ENCODE peak calls at places on chromosomes 11 and 22, in five cellular contexts. Q, G, D, O and S are unnamed samples.

GRCh38 chr11:9784602-9785315 is 120.9 kb downstream of the SWAP70 start:
- DNase-seq in Q (no peak), G (no peak), D (no peak), O (peak), S (no peak)

GRCh38 chr11:93933230-93933629 is 82.8 kb upstream of the VSTM5 start:
- DNase-seq in Q (no peak), G (no peak), D (no peak), O (peak), S (no peak)

GRCh38 chr11:45927684-45928413 is 5.4 kb downstream of the LARGE2 start:
- DNase-seq in Q (no peak), G (no peak), D (no peak), O (no peak), S (no peak)

GRCh38 chr22:46319319-46319718 is 16.2 kb upstream of the TRMU start:
- DNase-seq in Q (no peak), G (no peak), D (no peak), O (no peak), S (no peak)

GRCh38 chr11:128839081-128839480 is 28.0 kb downstream of the KCNJ1 start:
- DNase-seq in Q (no peak), G (no peak), D (no peak), O (no peak), S (no peak)

GRCh38 chr11:45919806-45920530 is 2.3 kb upstream of the PEX16 start:
- DNase-seq in Q (no peak), G (no peak), D (peak), O (no peak), S (no peak)

GRCh38 chr11:66316849-66317251 is at the start of gene CD248:
- DNase-seq in Q (peak), G (no peak), D (peak), O (no peak), S (peak)

GRCh38 chr11:108115495-108116140 is 5.7 kb upstream of the ACAT1 start:
- DNase-seq in Q (peak), G (peak), D (peak), O (no peak), S (peak)

GRCh38 chr11:76445122-76446084 is 585 bp downstream of the EMSY start:
- DNase-seq in Q (peak), G (peak), D (peak), O (peak), S (peak)

GRCh38 chr11:110524227-110524626 is 94.5 kb downstream of the FDX1 start:
- DNase-seq in Q (no peak), G (no peak), D (no peak), O (no peak), S (no peak)

GRCh38 chr11:10436224-10436623 is 18.8 kb upstream of the AMPD3 start:
- DNase-seq in Q (no peak), G (no peak), D (no peak), O (no peak), S (no peak)

GRCh38 chr22:28900379-28900778 is 17.0 kb downstream of the ZNRF3 start:
- DNase-seq in Q (no peak), G (no peak), D (no peak), O (no peak), S (no peak)

GRCh38 chr22:44338183-44338812 is 25.5 kb upstream of the SHISAL1 start:
- DNase-seq in Q (no peak), G (no peak), D (peak), O (no peak), S (no peak)

GRCh38 chr11:75346912-75347647 is 4.4 kb downstream of the ARRB1 start:
- DNase-seq in Q (no peak), G (no peak), D (no peak), O (no peak), S (no peak)

GRCh38 chr22:50115693-50116092 is 25.9 kb downstream of the MOV10L1 start:
- DNase-seq in Q (no peak), G (no peak), D (no peak), O (no peak), S (no peak)

GRCh38 chr22:50118557-50119168 is 28.9 kb downstream of the MOV10L1 start:
- DNase-seq in Q (no peak), G (peak), D (peak), O (peak), S (peak)

GRCh38 chr22:50119169-50119767 is 29.5 kb downstream of the MOV10L1 start:
- DNase-seq in Q (no peak), G (no peak), D (no peak), O (no peak), S (no peak)

GRCh38 chr22:50118129-50118528 is 28.3 kb downstream of the MOV10L1 start:
- DNase-seq in Q (no peak), G (no peak), D (no peak), O (no peak), S (no peak)

GRCh38 chr22:50117168-50117762 is 27.5 kb downstream of the MOV10L1 start:
- DNase-seq in Q (no peak), G (no peak), D (no peak), O (peak), S (no peak)
- TF ChIP-seq POLR2A in Q (no peak), G (no peak), D (no peak), O (peak), S (no peak)

DNA sequence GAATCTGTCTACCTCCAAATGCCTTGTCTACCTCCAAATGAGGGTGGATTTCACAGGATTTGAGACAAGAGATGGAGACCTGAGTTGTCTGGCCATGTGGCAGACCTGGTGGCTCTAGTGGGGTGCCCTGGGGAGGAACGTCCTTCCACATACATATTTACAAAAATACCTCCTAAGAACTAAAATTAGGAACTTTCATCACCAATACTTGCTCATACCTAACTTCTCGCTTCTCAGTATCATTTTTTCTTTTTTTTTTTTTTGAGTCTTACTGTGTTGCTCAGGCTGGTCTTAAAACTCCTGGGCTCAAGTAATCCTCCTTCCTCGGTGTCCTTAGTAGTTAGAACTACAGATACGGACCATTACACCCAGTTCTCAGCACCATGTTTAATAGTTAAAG is 117.9 kb downstream of the MED15 start:
- DNase-seq in Q (no peak), G (no peak), D (no peak), O (no peak), S (no peak)
- TF ChIP-seq POLR2A in Q (no peak), G (no peak), D (no peak), O (no peak), S (no peak)

GRCh38 chr11:114154271-114155047 is 94.9 kb downstream of the ZBTB16 start:
- DNase-seq in Q (peak), G (no peak), D (no peak), O (no peak), S (no peak)
- TF ChIP-seq POLR2A in Q (no peak), G (no peak), D (no peak), O (no peak), S (no peak)

GRCh38 chr11:72238040-72238450 is 5.9 kb downstream of the PHOX2A start:
- DNase-seq in Q (no peak), G (peak), D (peak), O (peak), S (peak)

GRCh38 chr11:72239849-72240460 is 4.0 kb downstream of the PHOX2A start:
- DNase-seq in Q (no peak), G (no peak), D (peak), O (no peak), S (peak)

GRCh38 chr11:72240461-72241289 is 3.3 kb downstream of the PHOX2A start:
- DNase-seq in Q (no peak), G (no peak), D (no peak), O (no peak), S (no peak)

GRCh38 chr11:72238492-72239295 is 5.3 kb downstream of the PHOX2A start:
- DNase-seq in Q (no peak), G (no peak), D (no peak), O (no peak), S (no peak)

DNA sequence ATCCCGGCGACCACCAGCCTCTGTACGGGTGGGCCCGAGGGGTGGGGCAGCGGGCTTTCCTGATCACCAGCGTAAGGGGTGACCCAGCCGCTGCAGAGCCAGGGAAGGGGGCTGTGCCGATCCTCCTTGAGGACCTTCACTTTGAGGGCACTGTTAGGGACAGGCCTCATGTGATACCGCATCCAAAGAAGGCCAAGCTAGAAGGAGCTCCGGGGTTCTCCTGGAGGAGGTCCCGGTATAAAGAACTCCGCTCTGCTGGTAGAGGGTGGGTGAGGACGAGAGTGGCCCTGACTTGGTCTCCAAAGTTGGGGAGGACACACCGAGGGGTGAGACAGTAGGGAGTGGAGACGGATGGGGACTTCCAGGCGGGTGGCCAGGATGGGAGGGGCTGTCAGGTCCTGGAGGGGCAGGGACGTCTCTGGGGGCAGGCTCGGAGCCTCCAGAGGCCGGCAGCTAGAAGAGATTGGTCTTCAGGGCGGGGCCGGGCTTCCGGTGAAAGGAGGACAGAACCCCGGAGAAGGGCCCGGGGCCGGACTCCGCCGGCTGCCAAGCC is 4.6 kb downstream of the PHOX2A start:
- DNase-seq in Q (no peak), G (no peak), D (peak), O (no peak), S (peak)
- TF ChIP-seq POLR2A in Q (no peak), G (no peak), D (no peak), O (peak), S (no peak)